ENCODE peak calls at places on chromosomes 13 and 19, in five cellular contexts. R is AG10803; W is thoracic aorta; V is GM12891; D is CD4-positive, CD25-positive, alpha-beta regulatory T cell. M is an unnamed sample.

GRCh38 chr19:48795055-48795854 is 15.6 kb downstream of the BCAT2 start:
- DNase-seq in V (peak; percentile 90), W (peak; percentile 87), D (peak; percentile 78), R (peak; percentile 92), M (peak; percentile 89)

GRCh38 chr19:39320948-39321831 is 527 bp upstream of the LRFN1 start:
- DNase-seq in R (no peak), D (no peak), V (no peak), W (no peak), M (no peak)

GRCh38 chr19:7830272-7830771 is 304 bp downstream of the EVI5L start:
- DNase-seq in V (no peak), R (no peak), W (no peak), D (no peak), M (no peak)

GRCh38 chr13:105336706-105337582 is 1198.5 kb downstream of the EFNB2 start:
- DNase-seq in D (no peak), V (no peak), R (peak; percentile 78), W (no peak), M (no peak)

GRCh38 chr19:9362905-9363304 is at the start of gene ZNF177:
- DNase-seq in D (no peak), W (no peak), V (no peak), R (no peak), M (no peak)

GRCh38 chr13:75194717-75195116 is 287.3 kb downstream of the TBC1D4 start:
- DNase-seq in W (no peak), R (no peak), D (no peak), V (no peak), M (no peak)

GRCh38 chr13:112723771-112724170 is 33.9 kb downstream of the ATP11A start:
- DNase-seq in V (no peak), D (no peak), W (no peak), R (no peak), M (no peak)

GRCh38 chr13:114071991-114072390 is 60.4 kb downstream of the RASA3 start:
- DNase-seq in W (no peak), D (no peak), V (no peak), R (no peak), M (no peak)

GRCh38 chr13:50629497-50629896 is 214.0 kb downstream of the DLEU7 start:
- DNase-seq in R (no peak), V (no peak), W (no peak), D (no peak), M (no peak)